ENCODE peak calls at places on chromosomes 6 and 20, in five cellular contexts. One of them, this sample, is unnamed.

GRCh38 chr6:145668844-145669243 is 66.5 kb downstream of the EPM2A start:
- DNase-seq in coronary artery: no peak
- DNase-seq in A549: no peak
- DNase-seq in HTR-8/SVneo: no peak
- DNase-seq in Right ventricle myocardium superior: no peak
- DNase-seq in this sample: no peak

GRCh38 chr20:57118107-57118769 is 148.2 kb downstream of the BMP7 start:
- DNase-seq in coronary artery: no peak
- DNase-seq in HTR-8/SVneo: no peak
- DNase-seq in A549: no peak
- DNase-seq in Right ventricle myocardium superior: no peak
- DNase-seq in this sample: no peak

GRCh38 chr20:47594157-47594556 is 92.5 kb downstream of the NCOA3 start:
- DNase-seq in coronary artery: no peak
- DNase-seq in HTR-8/SVneo: no peak
- DNase-seq in Right ventricle myocardium superior: no peak
- DNase-seq in A549: no peak
- DNase-seq in this sample: no peak

GRCh38 chr20:13220857-13221297 is at the start of gene ISM1:
- DNase-seq in HTR-8/SVneo: no peak
- DNase-seq in Right ventricle myocardium superior: peak
- DNase-seq in coronary artery: no peak
- DNase-seq in A549: peak
- DNase-seq in this sample: peak

GRCh38 chr6:20129290-20130088 is 82.8 kb downstream of the MBOAT1 start:
- DNase-seq in HTR-8/SVneo: no peak
- DNase-seq in Right ventricle myocardium superior: no peak
- DNase-seq in A549: no peak
- DNase-seq in coronary artery: no peak
- DNase-seq in this sample: peak

GRCh38 chr20:10239954-10240353 is 21.3 kb downstream of the SNAP25 start:
- DNase-seq in HTR-8/SVneo: no peak
- DNase-seq in A549: peak
- DNase-seq in Right ventricle myocardium superior: no peak
- DNase-seq in coronary artery: no peak
- DNase-seq in this sample: peak

GRCh38 chr20:35174458-35175216 is 2.8 kb downstream of the PROCR start:
- DNase-seq in A549: peak
- DNase-seq in HTR-8/SVneo: no peak
- DNase-seq in coronary artery: no peak
- DNase-seq in Right ventricle myocardium superior: no peak
- DNase-seq in this sample: no peak

GRCh38 chr6:11853678-11854417 is 75.2 kb upstream of the ADTRP start:
- DNase-seq in coronary artery: no peak
- DNase-seq in HTR-8/SVneo: no peak
- DNase-seq in Right ventricle myocardium superior: no peak
- DNase-seq in A549: no peak
- DNase-seq in this sample: no peak

GRCh38 chr6:170034294-170034693 is 256.6 kb downstream of the DLL1 start:
- DNase-seq in Right ventricle myocardium superior: no peak
- DNase-seq in HTR-8/SVneo: no peak
- DNase-seq in coronary artery: peak
- DNase-seq in A549: no peak
- DNase-seq in this sample: no peak

GRCh38 chr6:159683722-159684304 is 9.2 kb downstream of the SOD2 start:
- DNase-seq in HTR-8/SVneo: no peak
- DNase-seq in A549: no peak
- DNase-seq in Right ventricle myocardium superior: no peak
- DNase-seq in coronary artery: no peak
- DNase-seq in this sample: no peak

GRCh38 chr6:91483415-91483814 is 896.5 kb upstream of the MAP3K7 start:
- DNase-seq in HTR-8/SVneo: no peak
- DNase-seq in coronary artery: no peak
- DNase-seq in A549: no peak
- DNase-seq in Right ventricle myocardium superior: no peak
- DNase-seq in this sample: no peak

GRCh38 chr6:35161776-35162607 is 20.9 kb upstream of the TCP11 start:
- DNase-seq in coronary artery: no peak
- DNase-seq in A549: no peak
- DNase-seq in Right ventricle myocardium superior: no peak
- DNase-seq in HTR-8/SVneo: no peak
- DNase-seq in this sample: no peak

GRCh38 chr6:33962186-33962585 is 158.4 kb upstream of the MLN start:
- DNase-seq in HTR-8/SVneo: no peak
- DNase-seq in Right ventricle myocardium superior: no peak
- DNase-seq in A549: no peak
- DNase-seq in coronary artery: no peak
- DNase-seq in this sample: no peak

GRCh38 chr6:36314221-36315014 is 22.3 kb downstream of the BNIP5 start:
- DNase-seq in Right ventricle myocardium superior: no peak
- DNase-seq in coronary artery: no peak
- DNase-seq in A549: no peak
- DNase-seq in HTR-8/SVneo: no peak
- DNase-seq in this sample: peak

This sample was measured in cardiac muscle cell.